ENCODE peak calls at places on chromosomes 1 and 21, in five cellular contexts. W, C, R, V and T are unnamed samples.

GRCh38 chr1:64881281-64881680 is 85.1 kb downstream of the JAK1 start:
- DNase-seq in W (no peak), C (no peak), R (no peak), V (no peak), T (peak; percentile 38)

GRCh38 chr1:172753964-172754363 is 95.1 kb downstream of the FASLG start:
- DNase-seq in W (no peak), C (no peak), R (no peak), V (no peak), T (no peak)

GRCh38 chr21:45768011-45768740 is 124.7 kb downstream of the PCBP3 start:
- DNase-seq in W (no peak), C (no peak), R (no peak), V (no peak), T (peak; percentile 40)

GRCh38 chr1:194225781-194226180 is 1039.4 kb upstream of the B3GALT2 start:
- DNase-seq in W (no peak), C (no peak), R (no peak), V (no peak), T (no peak)

GRCh38 chr1:226804907-226805759 is 65.3 kb upstream of the PSEN2 start:
- DNase-seq in W (no peak), C (no peak), R (no peak), V (no peak), T (no peak)

GRCh38 chr1:58727363-58727762 is 27.5 kb upstream of the MYSM1 start:
- DNase-seq in W (peak; percentile 45), C (no peak), R (no peak), V (no peak), T (peak; percentile 81)

GRCh38 chr1:91440845-91441244 is 36.2 kb upstream of the HFM1 start:
- DNase-seq in W (no peak), C (no peak), R (no peak), V (no peak), T (no peak)

GRCh38 chr1:36542024-36542961 is 59.6 kb upstream of the CSF3R start:
- DNase-seq in W (no peak), C (peak; percentile 38), R (no peak), V (peak; percentile 35), T (no peak)

GRCh38 chr21:43284238-43284637 is 115.4 kb downstream of the CRYAA start:
- DNase-seq in W (no peak), C (no peak), R (no peak), V (no peak), T (no peak)

GRCh38 chr1:101820080-101820479 is 176.6 kb downstream of the OLFM3 start:
- DNase-seq in W (no peak), C (no peak), R (no peak), V (no peak), T (peak; percentile 4)

GRCh38 chr1:59568158-59568935 is 246.4 kb upstream of the HOOK1 start:
- DNase-seq in W (no peak), C (no peak), R (no peak), V (no peak), T (peak; percentile 21)

GRCh38 chr1:150186789-150187559 is 37.3 kb downstream of the PLEKHO1 start:
- DNase-seq in W (no peak), C (no peak), R (no peak), V (no peak), T (peak; percentile 74)

GRCh38 chr1:67921725-67922489 is 88.6 kb upstream of the GNG12 start:
- DNase-seq in W (no peak), C (no peak), R (no peak), V (no peak), T (no peak)

GRCh38 chr1:89065077-89065868 is at the start of gene GBP1:
- DNase-seq in W (peak; percentile 78), C (no peak), R (no peak), V (no peak), T (peak; percentile 61)

GRCh38 chr1:168483531-168483930 is 60.3 kb downstream of the XCL2 start:
- DNase-seq in W (no peak), C (no peak), R (no peak), V (no peak), T (peak; percentile 2)

GRCh38 chr1:94202241-94202640 is 35.1 kb downstream of the ARHGAP29 start:
- DNase-seq in W (no peak), C (no peak), R (no peak), V (no peak), T (no peak)

GRCh38 chr1:226643167-226643566 is 94.6 kb downstream of the STUM start:
- DNase-seq in W (peak; percentile 34), C (no peak), R (peak; percentile 14), V (peak; percentile 73), T (peak; percentile 59)

GRCh38 chr1:183569141-183569540 is 21.1 kb downstream of the NCF2 start:
- DNase-seq in W (no peak), C (no peak), R (no peak), V (no peak), T (peak; percentile 31)

GRCh38 chr1:201269241-201269640 is 14.1 kb upstream of the PKP1 start:
- DNase-seq in W (no peak), C (no peak), R (no peak), V (peak; percentile 22), T (no peak)

GRCh38 chr1:247180581-247180980 is 8.8 kb upstream of the ZNF124 start:
- DNase-seq in W (no peak), C (no peak), R (no peak), V (no peak), T (no peak)

GRCh38 chr1:15575549-15576150 is 9.2 kb downstream of the AGMAT start:
- DNase-seq in W (no peak), C (no peak), R (no peak), V (no peak), T (no peak)

GRCh38 chr1:87712261-87712674 is 383.6 kb downstream of the LMO4 start:
- DNase-seq in W (no peak), C (no peak), R (no peak), V (no peak), T (no peak)

GRCh38 chr1:64895500-64895899 is 70.8 kb downstream of the JAK1 start:
- DNase-seq in W (no peak), C (no peak), R (no peak), V (no peak), T (no peak)

GRCh38 chr1:57421366-57421765 is 2.5 kb downstream of the DAB1 start:
- DNase-seq in W (no peak), C (no peak), R (no peak), V (no peak), T (no peak)

GRCh38 chr1:57422271-57423134 is 1.4 kb downstream of the DAB1 start:
- DNase-seq in W (no peak), C (no peak), R (peak; percentile 20), V (no peak), T (peak; percentile 2)

GRCh38 chr1:57424231-57425027 is 569 bp upstream of the DAB1 start:
- DNase-seq in W (no peak), C (no peak), R (peak; percentile 29), V (no peak), T (peak; percentile 15)

DNA sequence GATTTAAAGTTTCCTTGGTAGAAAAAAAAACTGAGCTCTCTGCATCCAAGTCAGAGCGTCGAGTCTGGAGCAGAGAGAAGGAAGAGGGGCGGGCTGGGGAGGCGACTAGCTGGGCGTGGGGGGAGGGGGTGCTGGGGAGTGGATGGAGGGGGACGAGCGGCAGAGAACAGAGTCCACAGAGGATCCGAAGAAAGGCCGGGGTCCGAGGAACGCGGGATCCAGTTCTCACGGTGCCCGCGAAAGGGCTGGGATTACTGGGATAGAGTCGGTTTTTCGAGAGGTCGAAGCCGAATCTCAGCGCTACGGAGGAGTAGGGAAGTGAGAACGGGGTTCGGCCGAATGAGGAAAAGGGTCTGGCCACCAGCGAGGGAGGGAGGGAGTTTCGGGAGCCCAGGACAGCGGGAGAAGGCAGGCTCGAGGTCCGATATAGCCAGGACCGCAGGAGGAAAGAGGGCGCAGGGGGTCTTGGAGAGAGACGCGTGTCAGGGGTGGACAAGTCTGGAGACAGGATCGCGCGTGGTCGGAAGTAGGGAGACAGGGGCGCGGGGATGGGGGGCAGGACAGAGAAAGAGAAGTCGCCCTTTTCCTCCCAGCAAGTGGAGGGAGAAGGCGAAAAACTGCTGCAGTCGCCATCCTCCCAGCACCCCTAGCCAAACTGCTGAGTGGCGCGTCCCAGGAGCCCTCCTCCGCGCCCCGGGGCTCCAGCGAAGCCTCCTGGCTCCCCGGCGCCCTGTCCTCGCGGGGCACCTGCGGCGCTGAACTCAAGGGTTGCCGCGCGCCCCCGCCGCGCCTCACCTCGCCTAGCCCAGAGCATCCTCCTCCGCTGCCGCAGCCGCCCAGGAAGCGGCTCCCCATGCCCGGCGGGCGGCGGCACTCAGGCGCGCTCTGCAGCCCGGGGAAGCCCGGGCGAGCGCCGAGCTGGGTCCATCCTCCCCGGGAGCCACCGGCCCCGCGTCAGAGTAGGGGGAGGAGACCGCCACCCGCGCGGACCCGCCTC is at the start of gene DAB1:
- DNase-seq in W (no peak), C (no peak), R (no peak), V (no peak), T (no peak)
- H3K27me3 ChIP-seq in W (peaks cover 50% of the 10 kb centered on the region), C (no peaks in the 10 kb centered on the region), R (peaks cover 72% of the 10 kb centered on the region), V (peaks cover 52% of the 10 kb centered on the region), T (peaks cover 48% of the 10 kb centered on the region)

DNA sequence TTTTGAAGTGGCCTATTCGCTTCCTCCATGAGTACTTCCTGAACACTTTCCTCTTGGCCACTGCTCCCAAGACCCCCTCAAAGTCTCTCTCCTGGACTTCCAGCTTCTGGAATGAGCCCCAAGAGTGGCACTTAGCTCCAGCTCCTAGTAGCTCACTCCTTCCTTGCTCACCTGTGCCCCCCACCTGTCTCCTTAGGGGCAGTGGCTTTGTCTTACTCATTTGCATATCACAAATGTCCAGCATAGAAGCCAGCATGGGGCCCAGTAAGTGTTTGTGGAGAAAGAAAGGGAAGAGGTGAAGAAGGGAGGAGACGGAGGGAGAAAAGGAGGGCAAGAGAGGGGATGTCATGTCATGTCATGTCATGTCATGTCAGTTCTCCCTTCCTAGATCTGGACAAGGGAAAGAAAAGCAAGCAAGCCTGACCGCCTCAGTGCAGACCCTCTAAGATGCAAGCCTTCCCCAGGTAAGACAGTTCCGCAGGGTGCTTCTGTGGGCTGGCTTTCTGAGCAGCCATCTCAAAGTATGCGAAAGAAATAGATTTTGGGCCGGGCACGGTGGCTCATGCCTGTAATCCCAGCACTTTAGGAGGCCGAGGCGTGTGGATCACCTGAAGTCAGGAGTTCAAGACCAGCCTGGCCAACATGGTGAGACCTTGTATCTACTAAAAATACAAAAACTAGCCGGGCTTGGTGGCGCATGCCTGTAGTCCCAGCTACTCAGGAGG is 6.9 kb upstream of the MX1 start:
- DNase-seq in W (no peak), C (peak; percentile 60), R (no peak), V (no peak), T (no peak)
- H3K4me3 ChIP-seq in W (no peak overlapping the region), C (no peak overlapping the region), R (no peak overlapping the region), V (no peak overlapping the region), T (no peak overlapping the region)

DNA sequence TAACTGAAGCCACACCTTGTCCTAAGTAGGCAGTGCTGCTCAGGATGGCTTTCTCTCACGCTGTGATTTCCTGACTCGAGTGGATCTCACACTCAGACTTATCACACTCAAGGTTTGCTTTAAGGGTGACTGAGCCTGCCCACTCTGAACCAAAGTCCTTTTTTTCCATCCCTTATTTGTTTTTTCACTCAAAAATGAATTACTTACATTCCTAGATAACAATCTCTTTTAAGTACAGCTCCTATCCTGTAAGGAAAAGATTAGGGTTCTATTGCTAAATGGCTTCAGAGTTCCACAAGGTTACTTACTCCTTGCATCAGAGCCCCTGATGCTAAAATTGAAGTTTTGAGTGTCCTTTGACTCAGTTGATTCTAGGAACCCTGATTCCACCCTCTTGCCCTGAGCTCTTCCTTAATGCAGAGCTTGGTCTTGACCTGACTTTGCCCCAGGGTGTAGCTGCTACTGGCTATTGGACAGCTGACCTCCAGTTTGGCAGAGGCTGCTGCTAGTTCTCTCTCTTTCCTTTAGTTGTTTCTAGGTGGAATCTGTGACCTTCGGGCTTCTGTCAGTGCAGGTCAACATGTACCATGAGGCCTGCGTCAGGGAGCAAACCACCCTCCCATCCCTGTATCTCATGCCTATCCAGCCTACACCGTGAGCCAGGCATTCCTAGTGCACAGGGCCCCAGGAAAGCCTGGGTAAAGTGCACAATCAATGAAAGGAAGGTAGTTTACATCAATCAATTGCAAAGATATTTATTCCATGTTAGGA is 80.1 kb upstream of the CD55 start:
- DNase-seq in W (no peak), C (no peak), R (no peak), V (no peak), T (no peak)
- H3K27ac ChIP-seq in W (no peak overlapping the region), C (no peak overlapping the region), R (no peak overlapping the region), V (no peak overlapping the region), T (peak overlapping the region; percentile 1)

GRCh38 chr1:23904748-23905357 is 8.3 kb downstream of the CNR2 start:
- DNase-seq in W (no peak), C (no peak), R (no peak), V (no peak), T (no peak)
- H3K27me3 ChIP-seq in W (peaks cover 60% of the 10 kb centered on the region), C (no peaks in the 10 kb centered on the region), R (peaks cover 84% of the 10 kb centered on the region), V (peaks cover 11% of the 10 kb centered on the region), T (peaks cover 29% of the 10 kb centered on the region)